ENCODE peak calls at places on chromosomes 6 and 20, in four cellular contexts. One of them, this sample, is unnamed.
A peak's percentile ranks its signal among the peaks of the same experiment; 100 is the strongest.

GRCh38 chr6:38269773-38270172 is 370.0 kb downstream of the BTBD9 start:
- DNase-seq in uterus: no peak
- DNase-seq in IMR-90: no peak
- DNase-seq in ovary: no peak
- DNase-seq in this sample: no peak

GRCh38 chr20:57990396-57990987 is 238.0 kb downstream of the ANKRD60 start:
- DNase-seq in ovary: no peak
- DNase-seq in IMR-90: no peak
- DNase-seq in uterus: peak; percentile 43
- DNase-seq in this sample: no peak

GRCh38 chr20:37990571-37991151 is 42.6 kb downstream of the TTI1 start:
- DNase-seq in uterus: no peak
- DNase-seq in IMR-90: peak; percentile 78
- DNase-seq in ovary: no peak
- DNase-seq in this sample: peak; percentile 39

GRCh38 chr6:87661016-87661415 is 41.0 kb downstream of the AKIRIN2 start:
- DNase-seq in ovary: no peak
- DNase-seq in uterus: no peak
- DNase-seq in IMR-90: peak; percentile 55
- DNase-seq in this sample: no peak

GRCh38 chr20:32946629-32947028 is 57.6 kb downstream of the SUN5 start:
- DNase-seq in IMR-90: no peak
- DNase-seq in ovary: no peak
- DNase-seq in uterus: no peak
- DNase-seq in this sample: no peak

GRCh38 chr6:20711518-20711917 is 177.3 kb downstream of the CDKAL1 start:
- DNase-seq in uterus: no peak
- DNase-seq in IMR-90: peak; percentile 40
- DNase-seq in ovary: no peak
- DNase-seq in this sample: no peak

GRCh38 chr20:32731882-32732266 is 11.4 kb downstream of the COMMD7 start:
- DNase-seq in ovary: no peak
- DNase-seq in uterus: no peak
- DNase-seq in IMR-90: no peak
- DNase-seq in this sample: no peak

GRCh38 chr6:90859056-90859455 is 272.2 kb upstream of the MAP3K7 start:
- DNase-seq in uterus: no peak
- DNase-seq in IMR-90: no peak
- DNase-seq in ovary: no peak
- DNase-seq in this sample: no peak

GRCh38 chr6:27679308-27679967 is 206.5 kb upstream of the ZNF184 start:
- DNase-seq in uterus: no peak
- DNase-seq in IMR-90: no peak
- DNase-seq in ovary: no peak
- DNase-seq in this sample: no peak

GRCh38 chr20:19692685-19693119 is 65.4 kb upstream of the RIN2 start:
- DNase-seq in uterus: peak; percentile 57
- DNase-seq in ovary: peak; percentile 73
- DNase-seq in IMR-90: peak; percentile 22
- DNase-seq in this sample: no peak

GRCh38 chr20:43584448-43585138 is 6.1 kb upstream of the IFT52 start:
- DNase-seq in IMR-90: peak; percentile 75
- DNase-seq in ovary: no peak
- DNase-seq in uterus: no peak
- DNase-seq in this sample: no peak

GRCh38 chr20:31661625-31662371 is 24.1 kb downstream of the COX4I2 start:
- DNase-seq in uterus: peak; percentile 82
- DNase-seq in ovary: peak; percentile 87
- DNase-seq in IMR-90: peak; percentile 54
- DNase-seq in this sample: no peak

GRCh38 chr6:170062904-170063220 is 228.0 kb downstream of the DLL1 start:
- DNase-seq in uterus: peak; percentile 1
- DNase-seq in ovary: peak; percentile 8
- DNase-seq in IMR-90: no peak
- DNase-seq in this sample: no peak

GRCh38 chr20:4835244-4836177 is 113.8 kb downstream of the PRND start:
- DNase-seq in IMR-90: no peak
- DNase-seq in uterus: peak; percentile 86
- DNase-seq in ovary: peak; percentile 86
- DNase-seq in this sample: no peak

GRCh38 chr6:47710295-47710694 is 11.9 kb downstream of the ADGRF4 start:
- DNase-seq in uterus: no peak
- DNase-seq in ovary: no peak
- DNase-seq in IMR-90: no peak
- DNase-seq in this sample: no peak

GRCh38 chr20:31824554-31825313 is 5.6 kb downstream of the MYLK2 start:
- DNase-seq in ovary: no peak
- DNase-seq in IMR-90: no peak
- DNase-seq in uterus: no peak
- DNase-seq in this sample: no peak

GRCh38 chr6:12012231-12012565 is at the start of gene HIVEP1:
- DNase-seq in ovary: peak; percentile 72
- DNase-seq in IMR-90: no peak
- DNase-seq in uterus: peak; percentile 50
- DNase-seq in this sample: no peak

GRCh38 chr6:125818659-125819297 is 28.0 kb downstream of the NCOA7 start:
- DNase-seq in uterus: no peak
- DNase-seq in IMR-90: no peak
- DNase-seq in ovary: no peak
- DNase-seq in this sample: no peak

GRCh38 chr6:69791065-69791471 is 5.7 kb downstream of the LMBRD1 start:
- DNase-seq in ovary: no peak
- DNase-seq in IMR-90: peak; percentile 4
- DNase-seq in uterus: no peak
- DNase-seq in this sample: no peak

GRCh38 chr20:62219101-62219991 is 732 bp downstream of the HRH3 start:
- DNase-seq in IMR-90: no peak
- DNase-seq in uterus: no peak
- DNase-seq in ovary: no peak
- DNase-seq in this sample: no peak
- H3K27me3 ChIP-seq in IMR-90: peaks cover 80% of the 10 kb centered on the region
- H3K27me3 ChIP-seq in uterus: peaks cover 47% of the 10 kb centered on the region
- H3K27me3 ChIP-seq in ovary: peaks cover 2% of the 10 kb centered on the region
- H3K27me3 ChIP-seq in this sample: peaks cover 38% of the 10 kb centered on the region

DNA sequence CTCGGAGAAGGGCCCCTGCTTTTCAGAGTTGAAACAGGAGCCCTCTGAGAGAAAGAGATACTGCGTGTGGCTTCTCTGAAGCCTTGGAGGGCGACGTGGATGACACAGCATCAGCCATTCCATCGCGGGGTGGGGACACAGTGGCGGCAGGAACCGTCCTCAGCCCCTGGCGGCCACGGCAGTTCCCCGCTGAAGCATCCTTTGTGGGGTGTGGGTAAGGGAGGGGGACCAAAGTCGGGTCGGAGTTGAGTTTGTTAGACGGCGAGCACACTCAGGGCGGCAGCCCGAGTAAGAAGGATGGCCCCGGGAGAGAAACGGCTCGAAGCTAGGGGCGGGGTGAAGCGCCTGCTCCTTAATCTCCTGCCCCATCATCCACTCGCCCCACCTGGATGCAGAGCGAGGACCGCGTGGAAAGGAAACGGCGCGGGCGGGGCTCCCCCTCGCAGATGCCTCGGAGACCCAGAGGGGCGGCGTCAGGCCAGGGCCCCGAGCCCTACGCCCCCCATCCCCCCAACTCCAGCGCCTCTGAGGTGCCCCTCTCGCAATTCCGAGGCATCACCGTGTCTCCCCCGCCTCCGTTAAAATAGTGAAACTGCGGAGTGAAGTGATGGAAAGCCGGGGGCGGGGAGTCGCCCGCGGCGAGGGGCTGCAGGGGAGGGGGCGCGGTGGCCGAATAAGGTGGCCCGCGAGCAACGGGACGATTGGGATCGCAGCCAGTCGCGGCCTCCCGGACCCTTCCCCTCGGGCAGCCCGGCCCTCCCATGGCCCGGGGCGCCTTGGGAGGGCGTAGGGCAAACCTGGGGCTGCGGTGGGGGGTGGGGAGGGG is 796 bp upstream of the RREB1 start:
- DNase-seq in ovary: peak; percentile 71
- DNase-seq in IMR-90: peak; percentile 16
- DNase-seq in uterus: peak; percentile 60
- DNase-seq in this sample: no peak
- TF ChIP-seq CTCF in ovary: peak; percentile 58
- TF ChIP-seq CTCF in IMR-90: no peak
- TF ChIP-seq CTCF in uterus: no peak
- TF ChIP-seq CTCF in this sample: peak; percentile 30

DNA sequence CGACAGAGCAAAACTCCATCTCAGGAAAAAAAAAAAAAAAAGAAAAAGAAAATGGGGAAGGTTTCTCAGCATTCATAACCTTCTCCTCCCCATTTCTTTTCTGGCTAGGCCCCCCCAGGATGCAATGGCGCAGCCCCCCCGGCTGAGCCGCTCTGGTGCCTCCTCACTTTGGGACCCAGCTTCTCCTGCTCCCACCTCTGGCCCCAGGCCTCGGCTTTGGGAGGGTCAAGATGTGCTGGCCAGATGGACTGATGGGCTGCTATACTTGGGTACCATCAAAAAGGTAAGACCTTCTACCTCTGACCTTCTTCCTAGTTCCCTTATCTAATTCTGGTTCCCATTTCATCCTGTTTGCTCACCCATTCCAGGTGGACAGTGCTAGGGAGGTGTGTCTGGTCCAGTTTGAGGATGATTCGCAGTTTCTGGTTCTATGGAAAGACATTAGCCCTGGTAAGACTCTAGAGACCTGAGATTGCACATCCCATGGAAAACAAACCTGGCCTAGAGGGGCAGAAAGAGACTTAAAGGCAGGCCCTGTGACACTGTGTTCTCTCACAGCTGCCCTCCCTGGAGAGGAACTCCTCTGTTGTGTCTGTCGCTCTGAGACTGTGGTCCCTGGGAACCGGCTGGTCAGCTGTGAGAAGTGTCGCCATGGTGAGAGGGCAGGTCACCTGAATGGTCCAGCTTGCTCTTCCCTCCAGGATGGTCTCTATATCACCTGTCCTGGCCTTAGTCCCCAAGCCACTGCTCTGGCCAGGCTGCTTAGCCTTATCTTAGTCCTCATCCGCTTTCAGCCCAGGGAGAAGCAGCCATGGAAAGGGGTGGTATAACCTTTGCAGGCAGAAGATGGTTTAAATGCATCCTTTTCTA is 1.6 kb downstream of the PHF1 start:
- DNase-seq in IMR-90: no peak
- DNase-seq in uterus: no peak
- DNase-seq in ovary: no peak
- DNase-seq in this sample: no peak
- H3K27me3 ChIP-seq in IMR-90: no peaks in the 10 kb centered on the region
- H3K27me3 ChIP-seq in uterus: no peaks in the 10 kb centered on the region
- H3K27me3 ChIP-seq in ovary: no peaks in the 10 kb centered on the region
- H3K27me3 ChIP-seq in this sample: no peaks in the 10 kb centered on the region

DNA sequence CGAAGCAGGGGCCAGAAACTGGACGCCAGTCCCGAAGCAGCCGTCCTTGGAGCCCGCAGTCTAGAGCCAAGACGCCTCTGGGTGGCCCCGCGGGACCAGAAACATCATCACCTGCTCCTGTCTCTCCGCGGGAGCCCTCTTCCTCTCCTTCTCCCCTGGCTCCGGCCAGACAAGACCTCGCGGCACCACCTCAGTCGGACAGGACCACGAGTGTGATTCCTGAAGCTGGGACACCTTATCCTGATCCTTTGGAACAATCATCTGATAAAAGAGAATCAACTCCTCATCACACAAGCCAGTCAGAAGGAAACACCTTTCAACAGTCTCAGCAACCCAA is 446 bp downstream of the RSPH4A start:
- DNase-seq in uterus: no peak
- DNase-seq in IMR-90: no peak
- DNase-seq in ovary: peak; percentile 33
- DNase-seq in this sample: no peak
- TF ChIP-seq CTCF in uterus: no peak
- TF ChIP-seq CTCF in IMR-90: no peak
- TF ChIP-seq CTCF in ovary: no peak
- TF ChIP-seq CTCF in this sample: no peak

DNA sequence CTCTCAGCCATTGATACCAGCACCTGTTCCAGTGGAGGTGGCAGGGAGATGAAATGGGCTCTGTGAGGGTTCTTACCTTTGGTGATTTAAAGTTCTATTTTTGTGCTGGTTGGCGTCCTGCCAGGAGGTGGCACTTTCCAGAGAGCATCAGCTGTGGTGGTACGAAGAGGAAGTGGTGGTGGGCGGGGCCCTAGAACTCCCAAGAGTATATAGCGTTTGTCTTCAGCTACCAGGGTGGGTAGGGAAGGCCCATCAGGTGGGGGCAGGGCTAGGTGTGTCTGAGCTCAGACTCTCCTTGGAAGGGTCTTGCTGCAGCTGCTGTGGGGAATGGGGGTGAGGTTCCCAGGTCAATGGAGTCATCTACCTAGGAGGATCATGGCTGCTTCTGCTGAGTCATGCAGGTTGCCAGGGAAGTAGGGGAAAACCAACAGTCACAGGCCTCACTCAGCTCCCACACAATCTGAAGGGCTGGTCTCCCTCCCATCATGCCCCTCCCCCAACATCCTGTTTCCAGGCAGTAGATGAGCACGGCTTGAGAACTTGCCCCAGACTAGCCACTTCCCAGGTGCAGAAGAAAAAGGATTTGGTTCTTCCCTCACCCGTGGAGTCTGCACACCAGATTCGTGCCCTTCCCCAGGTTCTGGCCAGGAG is 46.6 kb downstream of the MOXD1 start:
- DNase-seq in IMR-90: no peak
- DNase-seq in uterus: no peak
- DNase-seq in ovary: no peak
- DNase-seq in this sample: peak; percentile 42
- H3K27me3 ChIP-seq in IMR-90: no peaks in the 10 kb centered on the region
- H3K27me3 ChIP-seq in uterus: no peaks in the 10 kb centered on the region
- H3K27me3 ChIP-seq in ovary: no peaks in the 10 kb centered on the region
- H3K27me3 ChIP-seq in this sample: no peaks in the 10 kb centered on the region

This sample was measured in esophagus squamous epithelium.